ENCODE peak calls at places on chromosomes 16 and 17, in six cellular contexts. L is cerebellar cortex; H is choroid plexus epithelial cell; O is heart left ventricle; X is activated naive CD4-positive, alpha-beta T cell treated with anti-CD3 and anti-CD28 coated beads, Interleukin-2, amount 10 ng/mL, durations not matched to agents 7 days and 5 days; M is pancreas. U is an unnamed sample.

GRCh38 chr17:32504166-32504990 is 17.6 kb downstream of the CDK5R1 start:
- DNase-seq in L (no peak), H (no peak), O (no peak), X (peak), M (no peak), U (no peak)

GRCh38 chr17:81401727-81402529 is 6.7 kb downstream of the BAHCC1 start:
- DNase-seq in L (peak), H (peak), O (no peak), X (no peak), M (no peak), U (peak)

GRCh38 chr17:77808663-77809425 is 149.7 kb upstream of the TNRC6C start:
- DNase-seq in L (no peak), H (no peak), O (no peak), X (no peak), M (no peak), U (no peak)

GRCh38 chr17:64152428-64153125 is 22.6 kb upstream of the ERN1 start:
- DNase-seq in L (no peak), H (peak), O (no peak), X (no peak), M (no peak), U (no peak)

GRCh38 chr16:84183911-84184310 is 2.9 kb downstream of the TAF1C start:
- DNase-seq in L (no peak), H (no peak), O (no peak), X (no peak), M (no peak), U (no peak)

GRCh38 chr16:1759511-1759910 is 11.8 kb downstream of the NME3 start:
- DNase-seq in L (no peak), H (no peak), O (no peak), X (no peak), M (no peak), U (no peak)

GRCh38 chr16:80317132-80318098 is 223.4 kb upstream of the DYNLRB2 start:
- DNase-seq in L (no peak), H (no peak), O (no peak), X (no peak), M (no peak), U (no peak)

GRCh38 chr16:13873835-13874438 is 46.0 kb upstream of the ERCC4 start:
- DNase-seq in L (peak), H (peak), O (no peak), X (no peak), M (no peak), U (peak)

GRCh38 chr17:80035937-80036714 is at the start of gene CCDC40:
- DNase-seq in L (peak), H (peak), O (peak), X (peak), M (peak), U (peak)

GRCh38 chr17:76481091-76481655 is 13.8 kb downstream of the AANAT start:
- DNase-seq in L (no peak), H (peak), O (no peak), X (no peak), M (no peak), U (no peak)

GRCh38 chr17:62781356-62781755 is 26.8 kb downstream of the MARCHF10 start:
- DNase-seq in L (no peak), H (peak), O (no peak), X (no peak), M (no peak), U (no peak)

GRCh38 chr17:3039748-3040147 is 23.7 kb downstream of the OR1D5 start:
- DNase-seq in L (no peak), H (no peak), O (no peak), X (no peak), M (no peak), U (no peak)

GRCh38 chr17:63961355-63962207 is 11.1 kb downstream of the SCN4A start:
- DNase-seq in L (peak), H (peak), O (peak), X (peak), M (peak), U (peak)